ENCODE peak calls at places on chromosomes 7 and 10, in nine cellular contexts. N is mesothelial cell of epicardium; Y is HCEC 1CT; T is astrocyte; P is ELR; A is NCI-H1417; C is WERI-Rb-1; Z is Daoy; Q is activated CD4-positive, alpha-beta T cell treated with anti-CD3 and anti-CD28 coated beads, Interleukin-2, amount 50 U/mL, for 48 hours. H is an unnamed sample.

GRCh38 chr7:139720705-139721231 is 57.0 kb downstream of the HIPK2 start:
- DNase-seq in N (no peak), Y (peak), T (no peak), P (peak), A (no peak), C (no peak), Z (peak), Q (peak), H (no peak)

GRCh38 chr10:69647101-69647500 is 17.1 kb downstream of the FAM241B start:
- DNase-seq in N (no peak), Y (no peak), T (no peak), P (no peak), A (no peak), C (no peak), Z (no peak), Q (no peak), H (no peak)

GRCh38 chr7:159027803-159028455 is 116.7 kb downstream of the VIPR2 start:
- DNase-seq in N (no peak), Y (no peak), T (no peak), P (no peak), A (peak), C (no peak), Z (peak), Q (peak), H (no peak)

GRCh38 chr7:151187409-151188251 is 580 bp upstream of the ASB10 start:
- DNase-seq in N (no peak), Y (no peak), T (no peak), P (no peak), A (no peak), C (no peak), Z (no peak), Q (no peak), H (no peak)

GRCh38 chr7:2870471-2870941 is 26.4 kb upstream of the GNA12 start:
- DNase-seq in N (no peak), Y (peak), T (peak), P (peak), A (peak), C (no peak), Z (peak), Q (peak), H (no peak)

GRCh38 chr7:319267-319661 is 29.3 kb downstream of the FOXL3 start:
- DNase-seq in N (no peak), Y (no peak), T (no peak), P (no peak), A (no peak), C (no peak), Z (no peak), Q (no peak), H (no peak)

GRCh38 chr7:131525820-131526219 is 30.6 kb downstream of the PODXL start:
- DNase-seq in N (no peak), Y (peak), T (no peak), P (peak), A (no peak), C (no peak), Z (no peak), Q (no peak), H (no peak)

GRCh38 chr7:388461-388960 is 98.5 kb downstream of the FOXL3 start:
- DNase-seq in N (no peak), Y (no peak), T (no peak), P (no peak), A (peak), C (no peak), Z (peak), Q (no peak), H (no peak)

GRCh38 chr7:50531928-50532327 is 33.3 kb downstream of the DDC start:
- DNase-seq in N (no peak), Y (peak), T (peak), P (peak), A (peak), C (peak), Z (no peak), Q (peak), H (no peak)

GRCh38 chr10:66180651-66181318 is 745.1 kb upstream of the LRRTM3 start:
- DNase-seq in N (no peak), Y (peak), T (peak), P (peak), A (peak), C (peak), Z (peak), Q (no peak), H (no peak)

GRCh38 chr7:118855290-118855689 is 630.8 kb downstream of the ANKRD7 start:
- DNase-seq in N (no peak), Y (no peak), T (no peak), P (no peak), A (peak), C (no peak), Z (no peak), Q (no peak), H (no peak)

GRCh38 chr7:86926732-86927131 is 132.7 kb downstream of the ELAPOR2 start:
- DNase-seq in N (no peak), Y (peak), T (peak), P (peak), A (peak), C (peak), Z (peak), Q (peak), H (no peak)

GRCh38 chr10:6211341-6212265 is 8.9 kb downstream of the PFKFB3 start:
- DNase-seq in N (no peak), Y (no peak), T (peak), P (no peak), A (peak), C (no peak), Z (no peak), Q (no peak), H (no peak)

GRCh38 chr10:77925410-77925794 is 1.2 kb downstream of the DLG5 start:
- DNase-seq in N (no peak), Y (peak), T (no peak), P (peak), A (peak), C (peak), Z (peak), Q (no peak), H (no peak)

GRCh38 chr7:20220824-20221547 is 3.8 kb upstream of the MACC1 start:
- DNase-seq in N (no peak), Y (peak), T (peak), P (peak), A (no peak), C (no peak), Z (peak), Q (no peak), H (no peak)

GRCh38 chr10:32266979-32267378 is 80.0 kb downstream of the EPC1 start:
- DNase-seq in N (no peak), Y (no peak), T (no peak), P (no peak), A (no peak), C (no peak), Z (no peak), Q (no peak), H (no peak)

GRCh38 chr7:37448637-37449331 is at the start of gene ELMO1:
- DNase-seq in N (peak), Y (no peak), T (peak), P (peak), A (peak), C (peak), Z (peak), Q (peak), H (no peak)

GRCh38 chr7:41709621-41710020 is 6.7 kb upstream of the INHBA start:
- DNase-seq in N (no peak), Y (peak), T (peak), P (peak), A (no peak), C (no peak), Z (peak), Q (no peak), H (no peak)

GRCh38 chr10:55283041-55283440 is 482.0 kb upstream of the PCDH15 start:
- DNase-seq in N (no peak), Y (no peak), T (peak), P (no peak), A (no peak), C (no peak), Z (no peak), Q (no peak), H (no peak)

GRCh38 chr10:15168296-15168780 is at the start of gene NMT2:
- DNase-seq in N (peak), Y (peak), T (peak), P (no peak), A (peak), C (peak), Z (peak), Q (no peak), H (peak)

GRCh38 chr7:146626912-146627311 is 510.3 kb downstream of the CNTNAP2 start:
- DNase-seq in N (no peak), Y (no peak), T (no peak), P (no peak), A (no peak), C (no peak), Z (no peak), Q (no peak), H (no peak)

GRCh38 chr7:32218741-32219283 is 148.6 kb upstream of the PDE1C start:
- DNase-seq in N (no peak), Y (no peak), T (no peak), P (no peak), A (no peak), C (peak), Z (no peak), Q (no peak), H (no peak)

GRCh38 chr7:77441046-77441445 is 24.9 kb upstream of the GSAP start:
- DNase-seq in N (no peak), Y (no peak), T (no peak), P (peak), A (no peak), C (no peak), Z (no peak), Q (no peak), H (no peak)

GRCh38 chr7:157355784-157356511 is 19.1 kb downstream of the DNAJB6 start:
- DNase-seq in N (no peak), Y (no peak), T (peak), P (no peak), A (no peak), C (no peak), Z (no peak), Q (no peak), H (no peak)

GRCh38 chr7:44849277-44850210 is 1.7 kb upstream of the H2AZ2 start:
- DNase-seq in N (no peak), Y (no peak), T (peak), P (peak), A (peak), C (no peak), Z (peak), Q (no peak), H (no peak)

GRCh38 chr7:66558660-66559465 is 69.8 kb upstream of the KCTD7 start:
- DNase-seq in N (no peak), Y (no peak), T (no peak), P (no peak), A (no peak), C (no peak), Z (no peak), Q (no peak), H (no peak)

GRCh38 chr10:132535065-132535651 is 2.4 kb upstream of the INPP5A start:
- DNase-seq in N (no peak), Y (no peak), T (no peak), P (no peak), A (no peak), C (no peak), Z (no peak), Q (no peak), H (no peak)

H was measured in cortex of kidney.